ENCODE peak calls at places on chromosomes 5 and 9, in eight cellular contexts. T is OCI-LY7; U is endodermal cell; V is GM23248; C is naive thymus-derived CD4-positive, alpha-beta T cell; I is fibroblast of lung; G is CD4-positive, alpha-beta memory T cell; N is left ventricle myocardium inferior. E is an unnamed sample.
A peak's percentile ranks its signal among the peaks of the same experiment; 100 is the strongest.

GRCh38 chr5:125575561-125576504 is 829.4 kb upstream of the ZNF608 start:
- DNase-seq in I (peak; percentile 59), N (no peak), C (no peak), G (no peak), T (no peak), U (peak; percentile 69), V (no peak), E (peak; percentile 66)

GRCh38 chr9:91192379-91192775 is 169.3 kb downstream of the AUH start:
- DNase-seq in T (peak; percentile 62), I (peak; percentile 69), G (no peak), N (no peak), C (no peak), V (peak; percentile 39), U (no peak), E (no peak)

GRCh38 chr5:143898381-143898780 is 86.4 kb downstream of the HMHB1 start:
- DNase-seq in V (no peak), C (no peak), T (no peak), N (no peak), G (peak; percentile 13), U (no peak), I (no peak), E (no peak)

GRCh38 chr9:37425298-37425752 is 2.8 kb downstream of the GRHPR start:
- DNase-seq in T (no peak), G (no peak), U (no peak), V (no peak), C (no peak), I (no peak), N (no peak), E (no peak)

GRCh38 chr5:173094012-173094661 is 38.0 kb downstream of the CREBRF start:
- DNase-seq in I (peak; percentile 89), G (no peak), T (no peak), V (peak; percentile 23), C (no peak), N (no peak), U (no peak), E (no peak)

GRCh38 chr9:126733005-126733404 is 71.8 kb upstream of the ZBTB43 start:
- DNase-seq in V (no peak), G (no peak), I (no peak), N (no peak), U (no peak), T (no peak), C (no peak), E (no peak)

GRCh38 chr9:124296094-124296493 is 38.3 kb downstream of the NEK6 start:
- DNase-seq in U (no peak), N (no peak), G (no peak), V (no peak), I (no peak), T (no peak), C (no peak), E (no peak)

GRCh38 chr5:169265888-169266287 is 35.1 kb downstream of the SLIT3 start:
- DNase-seq in G (no peak), C (no peak), U (no peak), I (peak; percentile 11), V (peak; percentile 34), T (no peak), N (no peak), E (no peak)

GRCh38 chr5:106312360-106312759 is 1358.4 kb downstream of the EFNA5 start:
- DNase-seq in C (no peak), G (no peak), V (peak; percentile 43), U (no peak), N (no peak), T (no peak), I (no peak), E (no peak)

GRCh38 chr5:96734871-96735325 is 72.7 kb downstream of the CAST start:
- DNase-seq in C (no peak), I (no peak), T (peak; percentile 40), G (no peak), N (no peak), U (no peak), V (peak; percentile 87), E (no peak)

GRCh38 chr9:4741365-4742031 is 496 bp upstream of the AK3 start:
- DNase-seq in N (peak; percentile 47), G (peak; percentile 12), V (peak; percentile 35), T (peak; percentile 28), U (peak; percentile 83), C (no peak), I (peak; percentile 4), E (peak; percentile 55)

GRCh38 chr9:133738806-133739150 is 626 bp upstream of the SARDH start:
- DNase-seq in C (no peak), T (no peak), V (no peak), I (no peak), G (no peak), N (no peak), U (no peak), E (no peak)

GRCh38 chr9:76905984-76906861 is at the start of gene PRUNE2:
- DNase-seq in V (peak; percentile 83), T (no peak), G (no peak), N (peak; percentile 28), U (peak; percentile 98), I (peak; percentile 73), C (peak; percentile 27), E (peak; percentile 87)

GRCh38 chr5:115246361-115246991 is 16.2 kb downstream of the PGGT1B start:
- DNase-seq in V (peak; percentile 64), G (peak; percentile 28), N (no peak), I (peak; percentile 60), U (no peak), C (no peak), T (peak; percentile 61), E (no peak)

GRCh38 chr9:2145746-2146145 is 130.6 kb downstream of the SMARCA2 start:
- DNase-seq in U (no peak), V (no peak), I (no peak), N (no peak), T (no peak), G (no peak), C (no peak), E (no peak)

GRCh38 chr9:6829027-6829426 is 71.3 kb downstream of the KDM4C start:
- DNase-seq in T (no peak), I (no peak), G (no peak), U (no peak), V (peak; percentile 45), N (no peak), C (no peak), E (no peak)

GRCh38 chr5:876398-877365 is 15.9 kb downstream of the BRD9 start:
- DNase-seq in G (no peak), T (no peak), V (no peak), N (no peak), C (no peak), I (no peak), U (no peak), E (no peak)

GRCh38 chr5:172102913-172103629 is 85.0 kb downstream of the STK10 start:
- DNase-seq in T (no peak), U (peak; percentile 68), N (peak; percentile 63), V (peak; percentile 99), I (peak; percentile 90), C (no peak), G (no peak), E (peak; percentile 50)

DNA sequence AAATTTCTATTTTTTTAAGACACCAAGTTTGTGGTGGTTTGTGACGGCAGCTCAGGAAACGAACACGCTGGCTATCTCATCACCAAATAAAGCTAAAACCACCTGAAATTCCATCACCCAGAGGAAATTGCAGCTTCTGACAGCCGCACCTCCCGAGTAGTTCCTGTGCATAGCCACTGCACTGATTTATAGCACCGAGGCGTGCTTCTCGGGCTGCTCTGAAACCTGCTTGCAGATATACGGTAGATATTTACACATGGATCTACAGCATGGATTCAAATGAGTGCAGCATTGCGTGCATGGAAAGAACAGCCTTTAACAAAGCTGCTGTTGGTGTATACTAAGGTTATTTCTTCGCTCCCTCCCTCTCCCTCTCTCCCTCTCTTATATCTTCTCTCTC is 153.8 kb downstream of the PHF2 start:
- DNase-seq in U (no peak), V (no peak), N (no peak), G (no peak), T (no peak), C (no peak), I (no peak), E (no peak)
- H3K9me3 ChIP-seq in U (peaks cover 25% of the 10 kb centered on the region), V (no peaks in the 10 kb centered on the region), N (peaks cover 42% of the 10 kb centered on the region), G (no peaks in the 10 kb centered on the region), T (peaks cover 9% of the 10 kb centered on the region), C (peaks cover 9% of the 10 kb centered on the region), I (no peaks in the 10 kb centered on the region), E (peaks cover 13% of the 10 kb centered on the region)

GRCh38 chr9:131706608-131706970 is 33.3 kb downstream of the RAPGEF1 start:
- DNase-seq in I (no peak), V (no peak), C (no peak), G (no peak), T (no peak), U (no peak), N (no peak), E (peak; percentile 47)
- H3K4me1 ChIP-seq in I (peaks cover 21% of the 10 kb centered on the region), V (peaks cover 42% of the 10 kb centered on the region), C (peaks cover 47% of the 10 kb centered on the region), G (peaks cover 99% of the 10 kb centered on the region), T (peaks cover 79% of the 10 kb centered on the region), U (peaks cover 11% of the 10 kb centered on the region), N (peaks cover 99% of the 10 kb centered on the region), E (peaks cover 57% of the 10 kb centered on the region)

DNA sequence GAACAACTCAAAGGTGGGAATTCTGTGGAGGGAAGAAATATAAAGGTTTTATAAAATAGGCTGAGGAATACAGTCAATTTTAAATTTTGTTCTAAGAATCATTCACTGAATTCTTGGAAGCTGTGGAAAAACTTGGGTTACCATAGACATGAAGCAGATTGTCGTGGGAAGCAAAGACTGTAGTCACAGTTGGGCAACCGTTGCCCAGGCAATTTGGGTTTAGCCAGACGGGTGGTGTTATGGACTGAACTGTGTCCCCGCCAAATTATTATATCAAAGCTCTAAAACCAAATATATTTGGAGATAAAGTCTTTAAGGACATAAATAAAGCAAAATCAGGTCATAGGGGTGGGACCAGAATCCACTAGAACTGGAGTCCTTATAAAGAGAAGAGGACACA is 463.7 kb upstream of the CTNND2 start:
- DNase-seq in U (no peak), V (no peak), C (no peak), T (no peak), I (no peak), G (no peak), N (no peak), E (no peak)
- H3K9me3 ChIP-seq in U (peaks cover 5% of the 10 kb centered on the region), V (no peaks in the 10 kb centered on the region), C (peaks cover 3% of the 10 kb centered on the region), T (no peaks in the 10 kb centered on the region), I (no peaks in the 10 kb centered on the region), G (no peaks in the 10 kb centered on the region), N (no peaks in the 10 kb centered on the region), E (no peaks in the 10 kb centered on the region)

GRCh38 chr5:139650689-139651501 is 2.7 kb downstream of the CXXC5 start:
- DNase-seq in G (no peak), U (peak; percentile 89), T (no peak), C (no peak), I (no peak), N (peak; percentile 75), V (peak; percentile 62), E (peak; percentile 47)

GRCh38 chr5:139648205-139649081 is at the start of gene CXXC5:
- DNase-seq in T (peak; percentile 89), I (peak; percentile 86), N (peak; percentile 90), C (peak; percentile 67), V (peak; percentile 90), U (peak; percentile 94), G (peak; percentile 35), E (peak; percentile 90)

GRCh38 chr5:139649082-139649991 is 1.2 kb downstream of the CXXC5 start:
- DNase-seq in N (peak; percentile 34), T (peak; percentile 61), V (peak; percentile 61), C (peak; percentile 41), U (peak; percentile 91), I (no peak), G (no peak), E (peak; percentile 32)

GRCh38 chr5:139651502-139651862 is 3.3 kb downstream of the CXXC5 start:
- DNase-seq in V (peak; percentile 63), C (no peak), G (no peak), N (peak; percentile 13), U (no peak), I (no peak), T (no peak), E (no peak)

GRCh38 chr5:139650031-139650688 is 2.0 kb downstream of the CXXC5 start:
- DNase-seq in T (peak; percentile 69), V (peak; percentile 66), I (no peak), N (peak; percentile 53), U (peak; percentile 87), G (no peak), C (peak; percentile 40), E (peak; percentile 55)
- H3K4me1 ChIP-seq in T (peaks cover 61% of the 10 kb centered on the region), V (peaks cover 43% of the 10 kb centered on the region), I (peaks cover 25% of the 10 kb centered on the region), N (peaks cover 86% of the 10 kb centered on the region), U (peaks cover 28% of the 10 kb centered on the region), G (peaks cover 37% of the 10 kb centered on the region), C (peaks cover 19% of the 10 kb centered on the region), E (peaks cover 72% of the 10 kb centered on the region)

E was measured in transverse colon.